ENCODE peak calls at places on chromosomes 13 and 19, in six cellular contexts. M is body of pancreas, S is tibial nerve, R is heart right ventricle, N is IMR-90, H is A673. Z is an unnamed sample.

GRCh38 chr19:32708457-32708856 is 11.1 kb upstream of the TDRD12 start:
- DNase-seq in S (no peak), R (no peak), M (no peak), N (no peak), H (no peak), Z (no peak)

GRCh38 chr19:6842871-6843607 is 44.3 kb upstream of the ADGRE1 start:
- DNase-seq in M (no peak), H (no peak), R (no peak), N (no peak), S (no peak), Z (no peak)

GRCh38 chr13:96824110-96824509 is 170.2 kb downstream of the OXGR1 start:
- DNase-seq in N (no peak), M (no peak), R (no peak), H (no peak), S (no peak), Z (no peak)

GRCh38 chr13:59776924-59777690 is 386.6 kb downstream of the DIAPH3 start:
- DNase-seq in M (no peak), H (no peak), S (no peak), N (peak), R (no peak), Z (no peak)

GRCh38 chr19:19256072-19256969 is 16.8 kb downstream of the TM6SF2 start:
- DNase-seq in R (no peak), N (no peak), M (no peak), S (no peak), H (no peak), Z (no peak)

GRCh38 chr19:29532956-29533355 is 7.2 kb downstream of the VSTM2B start:
- DNase-seq in S (no peak), N (no peak), R (no peak), H (no peak), M (no peak), Z (no peak)

GRCh38 chr19:42224940-42225717 is 5.0 kb downstream of the ZNF526 start:
- DNase-seq in S (no peak), H (no peak), M (no peak), R (no peak), N (no peak), Z (no peak)

GRCh38 chr13:56909896-56910600 is 230.7 kb upstream of the PRR20A start:
- DNase-seq in R (peak), M (no peak), H (no peak), N (no peak), S (no peak), Z (no peak)

GRCh38 chr13:60944016-60944415 is 471.6 kb downstream of the PCDH20 start:
- DNase-seq in R (no peak), N (no peak), M (no peak), H (no peak), S (no peak), Z (peak)

GRCh38 chr13:25062479-25062878 is 33.5 kb upstream of the PABPC3 start:
- DNase-seq in N (no peak), S (no peak), R (no peak), H (no peak), M (no peak), Z (no peak)

GRCh38 chr19:16252459-16253205 is 54.9 kb downstream of the AP1M1 start:
- DNase-seq in N (no peak), M (peak), S (no peak), H (no peak), R (no peak), Z (no peak)

GRCh38 chr13:40348096-40348679 is 318.3 kb downstream of the FOXO1 start:
- DNase-seq in H (no peak), M (no peak), N (no peak), R (no peak), S (no peak), Z (no peak)

GRCh38 chr19:18469245-18470107 is 31.5 kb upstream of the ISYNA1 start:
- DNase-seq in S (peak), M (peak), R (peak), N (peak), H (peak), Z (no peak)

GRCh38 chr19:11693505-11694499 is 44.9 kb downstream of the ZNF823 start:
- DNase-seq in N (peak), H (peak), S (no peak), M (peak), R (no peak), Z (no peak)

GRCh38 chr13:20028953-20029352 is 70.4 kb downstream of the ZMYM2 start:
- DNase-seq in N (no peak), H (no peak), S (no peak), R (no peak), M (no peak), Z (no peak)

GRCh38 chr19:34475026-34475974 is 6.3 kb upstream of the WTIP start:
- DNase-seq in H (peak), M (no peak), S (no peak), N (peak), R (no peak), Z (no peak)
- H3K27ac ChIP-seq in H (no peak), M (no peak), S (no peak), N (peak), R (no peak), Z (no peak)

GRCh38 chr19:35908977-35909683 is 1.0 kb upstream of the TYROBP start:
- DNase-seq in S (peak), M (peak), R (peak), N (no peak), H (no peak), Z (no peak)

GRCh38 chr19:35911790-35912189 is 3.7 kb upstream of the TYROBP start:
- DNase-seq in H (no peak), R (no peak), M (peak), S (no peak), N (peak), Z (no peak)

GRCh38 chr19:35913589-35913988 is 5.5 kb upstream of the TYROBP start:
- DNase-seq in S (no peak), H (no peak), M (no peak), N (peak), R (no peak), Z (no peak)

GRCh38 chr19:35909684-35910035 is 1.6 kb upstream of the TYROBP start:
- DNase-seq in H (no peak), M (no peak), R (no peak), S (no peak), N (no peak), Z (no peak)

DNA sequence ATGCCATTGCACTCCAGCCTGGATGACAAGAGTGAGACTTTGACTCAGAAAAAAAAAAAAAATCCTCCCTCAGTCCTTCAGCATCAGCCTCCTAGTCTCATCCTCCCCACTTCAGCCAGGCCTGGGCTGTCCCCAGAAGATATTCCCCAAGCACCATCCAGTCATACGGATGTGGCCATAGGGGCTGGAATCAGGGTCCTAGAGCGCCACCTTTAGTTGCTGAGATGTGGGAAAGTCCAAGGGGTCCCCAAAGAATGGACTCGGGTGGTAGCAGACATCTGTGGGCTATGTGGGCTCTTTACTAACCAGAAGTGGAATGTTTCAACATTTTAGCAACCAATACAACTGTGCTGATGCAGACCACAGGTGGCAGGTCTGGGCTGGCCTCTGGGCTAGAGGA is 3.1 kb upstream of the TYROBP start:
- DNase-seq in H (no peak), N (no peak), S (no peak), M (no peak), R (no peak), Z (no peak)
- TF ChIP-seq CTCF in H (no peak), N (no peak), S (no peak), M (no peak), R (no peak), Z (no peak)

DNA sequence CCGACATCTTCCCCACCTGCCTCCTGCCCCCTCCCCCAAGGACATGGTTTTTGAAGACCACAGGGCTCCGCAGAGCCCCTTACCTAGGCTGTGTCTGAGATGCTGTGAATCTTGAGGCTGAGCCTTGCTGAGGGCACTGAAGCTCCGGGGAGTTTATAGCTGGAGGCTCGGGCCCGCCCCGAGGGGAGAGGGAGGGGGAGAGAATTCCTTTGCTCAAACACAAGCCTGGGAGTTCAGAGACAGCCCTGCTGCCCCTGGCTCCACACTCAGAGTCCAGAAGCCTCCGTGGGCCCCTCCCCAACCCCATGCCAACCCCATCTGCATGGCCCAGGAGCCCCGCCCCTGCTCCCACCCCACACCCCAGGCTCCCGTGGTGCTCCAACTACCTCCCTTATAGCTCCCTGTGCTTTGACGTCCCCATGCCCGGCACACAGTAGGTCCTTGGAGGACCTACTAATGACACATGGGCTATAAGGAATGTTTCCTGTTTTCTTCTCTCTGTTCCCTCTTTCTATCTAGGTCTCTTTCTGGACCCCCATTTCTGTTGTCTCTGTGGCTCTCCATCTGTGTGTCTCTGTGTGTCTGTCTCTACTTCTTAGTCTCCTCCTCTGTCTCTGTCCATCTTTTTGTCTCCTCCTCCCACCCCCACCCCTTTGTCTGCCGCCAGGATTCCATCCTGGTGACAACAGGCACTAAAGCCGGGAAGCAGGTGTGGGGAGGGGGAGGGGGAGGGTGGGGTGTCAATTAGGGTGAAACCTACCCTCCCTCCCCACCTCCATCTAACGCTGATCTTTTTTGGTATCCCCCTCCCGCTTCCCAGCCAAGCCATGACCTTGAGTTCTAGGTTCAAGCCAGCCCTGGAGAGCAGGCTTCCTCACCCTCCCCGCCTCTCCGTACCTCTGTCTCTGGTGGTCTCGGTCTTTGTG is at the start of gene TNNT1:
- DNase-seq in H (peak), R (no peak), M (no peak), N (no peak), S (no peak), Z (no peak)
- H3K4me3 ChIP-seq in H (no peak), R (no peak), M (no peak), N (no peak), S (no peak), Z (no peak)

GRCh38 chr19:36051236-36051635 is 2.8 kb downstream of the THAP8 start:
- DNase-seq in N (no peak), M (no peak), H (no peak), S (no peak), R (no peak), Z (no peak)

GRCh38 chr19:36047835-36048234 is 6.2 kb downstream of the THAP8 start:
- DNase-seq in S (no peak), R (no peak), N (no peak), H (no peak), M (no peak), Z (no peak)

GRCh38 chr19:36043952-36044351 is 10.1 kb downstream of the THAP8 start:
- DNase-seq in S (no peak), R (no peak), M (no peak), H (no peak), N (no peak), Z (no peak)

GRCh38 chr19:36049080-36049698 is 4.9 kb downstream of the THAP8 start:
- DNase-seq in H (no peak), R (no peak), N (no peak), M (no peak), S (no peak), Z (no peak)

GRCh38 chr19:36046443-36047050 is 7.5 kb downstream of the THAP8 start:
- DNase-seq in R (no peak), S (no peak), N (no peak), H (no peak), M (no peak), Z (no peak)
- H3K27ac ChIP-seq in R (no peak), S (peak), N (no peak), H (no peak), M (no peak), Z (no peak)

GRCh38 chr19:13033819-13034611 is 38.7 kb downstream of the NFIX start:
- DNase-seq in M (peak), S (no peak), H (peak), R (peak), N (peak), Z (no peak)
- TF ChIP-seq CTCF in M (peak), S (peak), H (peak), R (peak), N (peak), Z (peak)

Z was measured in prostate gland.